ENCODE peak calls at places on chromosomes 4 and X, in ten cellular contexts. I is psoas muscle; Y is naive thymus-derived CD4-positive, alpha-beta T cell; R is upper lobe of right lung; T is right cardiac atrium; G is right atrium auricular region; K is caudate nucleus; N is pancreas; M is uterus; E is right lobe of liver. Z is an unnamed sample.

GRCh38 chr4:128917781-128918180 is 108.3 kb downstream of the JADE1 start:
- DNase-seq in M (no peak), G (no peak), Y (no peak), N (no peak), R (no peak), K (no peak), E (no peak), T (no peak), I (no peak), Z (no peak)

GRCh38 chr4:6087669-6088068 is 69.4 kb upstream of the C4orf50 start:
- DNase-seq in K (peak; percentile 53), N (peak; percentile 22), M (no peak), G (no peak), E (peak; percentile 86), R (no peak), Y (no peak), I (no peak), T (no peak), Z (peak; percentile 55)

GRCh38 chrX:39519213-39519544 is 578.6 kb downstream of the BCOR start:
- DNase-seq in Y (no peak), G (no peak), K (peak; percentile 19), M (peak; percentile 32), I (no peak), E (no peak), T (no peak), R (no peak), N (peak; percentile 29), Z (peak; percentile 46)

GRCh38 chrX:87409113-87409841 is 108.3 kb upstream of the KLHL4 start:
- DNase-seq in R (peak; percentile 69), K (no peak), Y (no peak), E (peak; percentile 43), G (peak; percentile 63), T (peak; percentile 59), M (peak; percentile 73), N (peak; percentile 90), I (peak; percentile 30), Z (no peak)

GRCh38 chr4:87819281-87819919 is 13.4 kb upstream of the MEPE start:
- DNase-seq in R (no peak), K (no peak), N (no peak), T (no peak), I (no peak), M (no peak), Y (no peak), G (no peak), E (no peak), Z (no peak)

GRCh38 chr4:169009281-169010124 is 552 bp downstream of the CBR4 start:
- DNase-seq in K (peak; percentile 62), M (peak; percentile 67), T (peak; percentile 70), G (peak; percentile 68), N (peak; percentile 69), Y (peak; percentile 42), R (peak; percentile 86), E (peak; percentile 71), I (peak; percentile 63), Z (peak; percentile 74)

GRCh38 chrX:555589-556220 is 74.9 kb upstream of the SHOX start:
- DNase-seq in G (no peak), T (no peak), M (no peak), I (no peak), Y (no peak), E (no peak), R (no peak), N (no peak), K (no peak), Z (no peak)

GRCh38 chr4:2924765-2925301 is 38.4 kb downstream of the NOP14 start:
- DNase-seq in K (peak; percentile 31), R (peak; percentile 42), M (peak; percentile 11), N (peak; percentile 22), T (no peak), Y (no peak), I (no peak), E (no peak), G (no peak), Z (no peak)

GRCh38 chr4:128385683-128386304 is 98.2 kb upstream of the PGRMC2 start:
- DNase-seq in E (no peak), I (no peak), Y (no peak), K (no peak), R (no peak), M (no peak), N (no peak), G (no peak), T (no peak), Z (peak; percentile 49)

GRCh38 chr4:101682946-101683345 is 107.6 kb upstream of the BANK1 start:
- DNase-seq in R (no peak), I (no peak), T (no peak), Y (no peak), G (no peak), E (no peak), M (no peak), N (no peak), K (no peak), Z (peak; percentile 53)

GRCh38 chr4:174394915-174395314 is 111.2 kb downstream of the CEP44 start:
- DNase-seq in G (no peak), E (no peak), M (no peak), T (no peak), Y (no peak), R (no peak), K (no peak), N (no peak), I (no peak), Z (no peak)

GRCh38 chrX:69289046-69289838 is 124.0 kb upstream of the PJA1 start:
- DNase-seq in I (no peak), R (no peak), T (no peak), G (no peak), Y (no peak), E (no peak), N (no peak), M (no peak), K (no peak), Z (peak; percentile 94)

GRCh38 chrX:8946488-8947050 is 87.4 kb downstream of the FAM9B start:
- DNase-seq in M (no peak), N (no peak), T (no peak), Y (no peak), R (no peak), K (no peak), E (no peak), I (no peak), G (no peak), Z (no peak)

GRCh38 chr4:173924561-173924960 is 358.9 kb downstream of the FBXO8 start:
- DNase-seq in I (no peak), N (no peak), K (no peak), G (no peak), E (no peak), R (no peak), M (no peak), Y (no peak), T (no peak), Z (no peak)

DNA sequence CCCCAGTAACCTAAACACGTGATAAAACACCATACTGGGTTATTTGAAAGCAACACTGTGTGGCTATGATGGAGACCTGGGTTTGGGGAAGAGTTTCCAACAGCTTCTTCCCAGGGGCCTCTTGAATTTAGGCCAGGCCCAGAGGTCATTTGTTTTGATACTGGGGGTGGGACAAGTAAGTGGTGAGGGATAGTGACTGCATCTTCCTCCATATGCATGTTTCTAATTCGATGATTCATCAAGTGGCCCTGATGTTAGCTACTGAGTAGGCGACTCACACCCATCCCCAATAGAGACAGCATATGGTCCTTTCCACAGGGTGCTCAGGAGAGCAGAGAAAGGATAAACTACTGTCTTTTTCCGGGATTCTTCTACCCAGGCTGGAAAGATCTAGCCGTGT is 2.7 kb downstream of the NDP start:
- DNase-seq in R (no peak), E (no peak), M (no peak), I (no peak), T (no peak), K (no peak), G (no peak), Y (no peak), N (no peak), Z (no peak)
- H3K27ac ChIP-seq in R (no peak overlapping the region), E (no peak overlapping the region), M (peak overlapping the region; percentile 81), I (no peak overlapping the region), T (no peak overlapping the region), K (peak overlapping the region; percentile 85), G (no peak overlapping the region), Y (no peak overlapping the region), N (no peak overlapping the region), Z (no peak overlapping the region)

GRCh38 chr4:21593268-21594002 is 355.1 kb downstream of the KCNIP4 start:
- DNase-seq in K (no peak), Y (no peak), I (no peak), R (no peak), E (no peak), N (no peak), M (no peak), T (no peak), G (no peak), Z (no peak)
- H3K27ac ChIP-seq in K (no peak overlapping the region), Y (no peak overlapping the region), I (no peak overlapping the region), R (no peak overlapping the region), E (no peak overlapping the region), N (no peak overlapping the region), M (no peak overlapping the region), T (no peak overlapping the region), G (no peak overlapping the region), Z (no peak overlapping the region)

GRCh38 chrX:16305187-16305586 is 137.9 kb downstream of the MAGEB17 start:
- DNase-seq in Y (no peak), M (no peak), K (no peak), G (no peak), R (no peak), T (no peak), N (no peak), I (no peak), E (no peak), Z (no peak)

GRCh38 chrX:16311671-16312070 is 144.4 kb downstream of the MAGEB17 start:
- DNase-seq in N (no peak), I (no peak), E (no peak), K (no peak), Y (no peak), M (no peak), R (no peak), G (no peak), T (no peak), Z (no peak)

GRCh38 chrX:16312761-16313623 is 145.7 kb downstream of the MAGEB17 start:
- DNase-seq in G (no peak), T (no peak), M (no peak), I (no peak), R (no peak), Y (no peak), K (no peak), N (no peak), E (no peak), Z (no peak)

GRCh38 chrX:16307950-16308349 is 140.7 kb downstream of the MAGEB17 start:
- DNase-seq in E (no peak), R (no peak), T (no peak), G (no peak), M (no peak), N (no peak), K (no peak), Y (no peak), I (no peak), Z (no peak)

GRCh38 chrX:16310326-16310725 is 143.0 kb downstream of the MAGEB17 start:
- DNase-seq in M (no peak), K (no peak), T (no peak), E (no peak), Y (no peak), R (no peak), G (no peak), N (no peak), I (no peak), Z (no peak)
- H3K27ac ChIP-seq in M (no peak overlapping the region), K (no peak overlapping the region), T (no peak overlapping the region), E (no peak overlapping the region), Y (no peak overlapping the region), R (no peak overlapping the region), G (no peak overlapping the region), N (no peak overlapping the region), I (no peak overlapping the region), Z (no peak overlapping the region)

DNA sequence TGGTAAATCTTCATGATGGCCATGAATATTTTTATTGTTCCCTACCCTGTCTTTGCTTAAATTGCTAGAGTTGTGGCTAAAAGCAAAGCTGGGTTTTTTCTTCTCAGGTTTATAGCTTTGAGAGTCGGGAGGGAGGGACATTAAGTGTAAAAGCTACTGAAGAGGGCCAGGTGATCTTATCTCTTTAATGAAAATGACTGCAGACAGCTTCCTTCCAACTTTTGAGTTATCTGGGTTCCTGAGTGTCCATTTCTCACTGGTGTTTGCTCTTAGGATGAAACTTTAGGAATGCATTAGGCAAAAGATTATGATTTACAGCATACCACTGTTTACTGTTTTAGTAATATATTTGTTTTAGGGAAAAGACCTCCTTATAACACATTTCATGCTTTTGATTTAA is 187.7 kb downstream of the SHROOM3 start:
- DNase-seq in E (no peak), G (no peak), I (no peak), R (no peak), M (no peak), N (no peak), Y (no peak), T (no peak), K (no peak), Z (no peak)
- H3K27ac ChIP-seq in E (no peak overlapping the region), G (no peak overlapping the region), I (no peak overlapping the region), R (peak overlapping the region; percentile 77), M (peak overlapping the region; percentile 61), N (no peak overlapping the region), Y (no peak overlapping the region), T (no peak overlapping the region), K (no peak overlapping the region), Z (no peak overlapping the region)

Z was measured in A673.